ENCODE peak calls at places on chromosomes 1 and 21, in eight cellular contexts. R is adrenal gland; T is SK-N-SH; L is CD4-positive, alpha-beta T cell; Z is tibial nerve; O is left ventricle myocardium inferior; E is naive thymus-derived CD4-positive, alpha-beta T cell; U is GM23338. W is an unnamed sample.

GRCh38 chr1:72366473-72366872 is 84.1 kb upstream of the NEGR1 start:
- DNase-seq in T (no peak), R (no peak), U (no peak), O (no peak), E (no peak), Z (no peak), L (no peak), W (no peak)

GRCh38 chr1:14486401-14487110 is 111.9 kb upstream of the KAZN start:
- DNase-seq in R (peak; percentile 11), T (no peak), E (no peak), L (no peak), U (no peak), O (no peak), Z (no peak), W (no peak)

GRCh38 chr1:196034080-196034706 is 574.0 kb downstream of the KCNT2 start:
- DNase-seq in R (no peak), O (no peak), Z (no peak), U (peak; percentile 54), E (no peak), L (no peak), T (no peak), W (no peak)

GRCh38 chr1:213231795-213232231 is 180.8 kb downstream of the RPS6KC1 start:
- DNase-seq in T (peak; percentile 68), R (no peak), Z (no peak), O (no peak), L (no peak), U (peak; percentile 79), E (no peak), W (no peak)

GRCh38 chr1:235112297-235113182 is 16.1 kb downstream of the TOMM20 start:
- DNase-seq in L (no peak), O (no peak), Z (no peak), R (no peak), U (no peak), T (no peak), E (no peak), W (no peak)

GRCh38 chr1:62286778-62287224 is 32.4 kb downstream of the KANK4 start:
- DNase-seq in E (no peak), Z (no peak), O (no peak), R (no peak), U (peak; percentile 81), L (no peak), T (no peak), W (no peak)

GRCh38 chr1:67439277-67440029 is 9.3 kb upstream of the SERBP1 start:
- DNase-seq in O (no peak), Z (no peak), R (no peak), L (no peak), T (no peak), U (no peak), E (no peak), W (no peak)

GRCh38 chr1:6587261-6588005 is 7.6 kb downstream of the ZBTB48 start:
- DNase-seq in L (no peak), T (peak; percentile 12), E (no peak), O (peak; percentile 84), Z (no peak), U (no peak), R (peak; percentile 84), W (no peak)

GRCh38 chr1:219544163-219544846 is 68.6 kb downstream of the ZC3H11B start:
- DNase-seq in O (no peak), L (no peak), R (no peak), E (no peak), Z (no peak), U (peak; percentile 51), T (no peak), W (no peak)

GRCh38 chr1:234144866-234145265 is 228.4 kb upstream of the COA6 start:
- DNase-seq in L (no peak), R (no peak), O (no peak), E (no peak), Z (no peak), U (no peak), T (no peak), W (no peak)

GRCh38 chr1:110765640-110766335 is 91.0 kb upstream of the KCNA3 start:
- DNase-seq in L (peak; percentile 42), U (peak; percentile 72), O (no peak), E (no peak), Z (no peak), T (peak; percentile 63), R (peak; percentile 25), W (no peak)

GRCh38 chr1:56453016-56453721 is 126.2 kb downstream of the PLPP3 start:
- DNase-seq in T (peak; percentile 64), R (no peak), U (peak; percentile 82), Z (peak; percentile 38), O (peak; percentile 27), L (no peak), E (no peak), W (peak; percentile 83)

GRCh38 chr1:153628638-153629342 is 556 bp downstream of the S100A1 start:
- DNase-seq in L (no peak), O (no peak), T (no peak), E (no peak), Z (no peak), R (no peak), U (no peak), W (no peak)

GRCh38 chr1:153629343-153629665 is 1.1 kb downstream of the S100A1 start:
- DNase-seq in E (no peak), O (no peak), R (no peak), U (no peak), L (no peak), T (no peak), Z (no peak), W (no peak)

GRCh38 chr1:153631047-153632022 is 2.5 kb upstream of the CHTOP start:
- DNase-seq in T (no peak), E (no peak), L (no peak), U (no peak), Z (no peak), R (no peak), O (no peak), W (no peak)

GRCh38 chr1:153629971-153630370 is 1.7 kb downstream of the S100A1 start:
- DNase-seq in Z (no peak), L (no peak), E (no peak), O (peak; percentile 75), R (no peak), U (no peak), T (no peak), W (no peak)

DNA sequence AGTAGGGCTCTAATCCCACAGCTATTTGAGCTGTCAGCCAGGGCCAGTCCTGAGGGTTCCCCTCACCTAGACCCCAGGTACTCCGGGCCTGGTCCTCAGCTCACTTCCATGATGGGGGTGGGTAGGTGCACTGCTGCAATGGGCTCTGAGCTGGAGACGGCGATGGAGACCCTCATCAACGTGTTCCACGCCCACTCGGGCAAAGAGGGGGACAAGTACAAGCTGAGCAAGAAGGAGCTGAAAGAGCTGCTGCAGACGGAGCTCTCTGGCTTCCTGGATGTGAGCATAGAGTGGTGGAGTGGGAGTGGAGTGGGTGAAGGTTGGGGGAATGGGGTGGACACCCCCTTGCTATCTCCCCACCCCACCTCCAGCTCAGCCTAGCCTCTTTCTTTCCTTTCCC is 2.1 kb downstream of the S100A1 start:
- DNase-seq in Z (no peak), R (no peak), T (no peak), E (no peak), O (no peak), U (no peak), L (no peak), W (no peak)
- H3K27ac ChIP-seq in Z (no peak overlapping the region), R (no peak overlapping the region), T (no peak overlapping the region), E (no peak overlapping the region), O (peak overlapping the region; percentile 100), U (no peak overlapping the region), L (no peak overlapping the region), W (no peak overlapping the region)

DNA sequence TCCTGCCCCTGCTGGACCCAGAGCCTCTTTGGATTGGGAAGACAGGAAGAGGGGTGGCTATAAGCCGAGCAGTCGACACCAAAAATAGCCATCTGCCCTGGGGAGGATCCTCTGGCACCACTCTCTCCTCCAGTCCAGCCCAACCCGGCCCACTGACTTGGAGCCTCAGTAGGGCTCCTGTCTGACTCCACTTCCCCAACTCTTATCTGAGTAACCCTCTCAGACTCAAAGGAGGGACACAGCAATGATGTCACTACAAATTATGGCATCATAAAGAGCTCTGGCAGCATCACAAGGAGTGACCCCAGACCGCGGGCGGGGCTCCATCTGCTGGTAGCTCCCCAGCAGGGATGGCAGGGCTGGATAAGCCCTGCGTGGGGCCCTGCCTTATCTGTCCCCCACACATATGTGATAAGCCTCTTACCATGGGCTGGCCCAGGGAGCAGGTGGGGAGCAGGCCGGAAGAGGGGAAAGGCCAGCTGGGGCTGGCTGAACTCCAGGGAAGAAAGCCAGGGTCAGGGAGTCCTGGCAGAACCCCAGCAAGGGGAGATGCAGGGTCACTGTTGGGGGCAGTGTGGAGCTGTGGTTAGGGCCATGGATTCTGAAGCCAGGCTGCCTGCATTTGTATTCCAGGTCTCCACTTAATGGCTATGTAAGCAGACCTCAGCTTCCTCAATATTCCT is 4.6 kb upstream of the SLC6A9 start:
- DNase-seq in T (peak; percentile 64), Z (no peak), U (no peak), E (no peak), R (peak; percentile 46), O (peak; percentile 30), L (no peak), W (peak; percentile 76)
- H3K27ac ChIP-seq in T (peak overlapping the region; percentile 74), Z (peak overlapping the region; percentile 22), U (no peak overlapping the region), E (no peak overlapping the region), R (peak overlapping the region; percentile 59), O (peak overlapping the region; percentile 50), L (no peak overlapping the region), W (peak overlapping the region; percentile 96)

GRCh38 chr1:8211620-8212442 is 106.1 kb upstream of the SLC45A1 start:
- DNase-seq in L (no peak), E (no peak), O (no peak), R (peak; percentile 39), Z (no peak), T (no peak), U (peak; percentile 43), W (peak; percentile 73)

GRCh38 chr1:8212443-8212920 is 105.4 kb upstream of the SLC45A1 start:
- DNase-seq in E (no peak), R (no peak), O (no peak), T (no peak), L (no peak), Z (no peak), U (no peak), W (no peak)

GRCh38 chr1:8213136-8213535 is 104.8 kb upstream of the SLC45A1 start:
- DNase-seq in Z (no peak), R (no peak), O (no peak), E (no peak), L (no peak), U (no peak), T (no peak), W (no peak)

GRCh38 chr1:8213676-8214075 is 104.2 kb upstream of the SLC45A1 start:
- DNase-seq in O (no peak), L (no peak), U (no peak), E (no peak), R (peak; percentile 46), Z (no peak), T (no peak), W (no peak)

DNA sequence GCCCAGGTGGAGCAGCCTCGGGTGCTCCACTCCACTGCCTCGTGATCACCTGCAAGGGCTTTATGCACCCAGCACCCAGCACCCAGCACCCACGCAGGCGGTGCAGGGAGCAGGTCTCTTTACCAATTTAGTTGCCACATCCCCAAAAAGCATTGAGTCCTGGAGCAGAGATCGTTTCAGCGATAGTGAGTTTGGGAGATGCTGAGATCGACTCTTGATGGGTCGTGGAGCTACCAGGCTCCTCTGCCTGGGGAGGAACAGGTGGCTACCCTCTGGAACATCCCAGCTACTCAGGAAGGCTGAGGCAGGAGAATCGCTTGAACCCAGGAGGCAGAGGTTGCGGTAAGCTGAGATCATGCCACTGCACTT is 106.7 kb upstream of the SLC45A1 start:
- DNase-seq in T (no peak), L (no peak), U (no peak), Z (no peak), O (no peak), R (no peak), E (no peak), W (no peak)
- H3K27ac ChIP-seq in T (no peak overlapping the region), L (no peak overlapping the region), U (no peak overlapping the region), Z (no peak overlapping the region), O (no peak overlapping the region), R (no peak overlapping the region), E (no peak overlapping the region), W (no peak overlapping the region)

GRCh38 chr21:26945916-26946315 is 21.0 kb downstream of the ADAMTS5 start:
- DNase-seq in T (no peak), R (no peak), E (no peak), O (peak; percentile 35), U (peak; percentile 21), L (no peak), Z (no peak), W (no peak)
- H3K27ac ChIP-seq in T (no peak overlapping the region), R (no peak overlapping the region), E (no peak overlapping the region), O (peak overlapping the region; percentile 25), U (no peak overlapping the region), L (no peak overlapping the region), Z (no peak overlapping the region), W (peak overlapping the region; percentile 25)